ENCODE peak calls at places on chromosomes 13 and 19, in six cellular contexts. One of them, this sample, is unnamed.

GRCh38 chr13:24493356-24493755 is 19.2 kb downstream of the PARP4 start:
- DNase-seq in spleen: no peak
- DNase-seq in IMR-90: no peak
- DNase-seq in breast epithelium: no peak
- DNase-seq in suprapubic skin: no peak
- DNase-seq in heart left ventricle: no peak
- DNase-seq in this sample: no peak

GRCh38 chr13:29482504-29482903 is 113.0 kb downstream of the SLC7A1 start:
- DNase-seq in spleen: no peak
- DNase-seq in IMR-90: no peak
- DNase-seq in breast epithelium: no peak
- DNase-seq in suprapubic skin: no peak
- DNase-seq in heart left ventricle: no peak
- DNase-seq in this sample: no peak

GRCh38 chr19:2495130-2495641 is 19.3 kb downstream of the GADD45B start:
- DNase-seq in spleen: peak
- DNase-seq in IMR-90: peak
- DNase-seq in breast epithelium: peak
- DNase-seq in suprapubic skin: peak
- DNase-seq in heart left ventricle: peak
- DNase-seq in this sample: peak

GRCh38 chr13:76470991-76471390 is 415.2 kb downstream of the KCTD12 start:
- DNase-seq in spleen: no peak
- DNase-seq in IMR-90: no peak
- DNase-seq in breast epithelium: no peak
- DNase-seq in suprapubic skin: no peak
- DNase-seq in heart left ventricle: no peak
- DNase-seq in this sample: no peak

GRCh38 chr19:50514346-50515167 is 844 bp upstream of the ASPDH start:
- DNase-seq in spleen: peak
- DNase-seq in IMR-90: no peak
- DNase-seq in breast epithelium: no peak
- DNase-seq in suprapubic skin: no peak
- DNase-seq in heart left ventricle: no peak
- DNase-seq in this sample: no peak

GRCh38 chr13:87676254-87677042 is 5.3 kb downstream of the SLITRK5 start:
- DNase-seq in spleen: no peak
- DNase-seq in IMR-90: no peak
- DNase-seq in breast epithelium: no peak
- DNase-seq in suprapubic skin: no peak
- DNase-seq in heart left ventricle: no peak
- DNase-seq in this sample: no peak

GRCh38 chr13:33270906-33271538 is 14.5 kb downstream of the STARD13 start:
- DNase-seq in spleen: no peak
- DNase-seq in IMR-90: peak
- DNase-seq in breast epithelium: no peak
- DNase-seq in suprapubic skin: no peak
- DNase-seq in heart left ventricle: no peak
- DNase-seq in this sample: no peak

GRCh38 chr19:611506-611869 is 21.8 kb downstream of the HCN2 start:
- DNase-seq in spleen: no peak
- DNase-seq in IMR-90: peak
- DNase-seq in breast epithelium: no peak
- DNase-seq in suprapubic skin: no peak
- DNase-seq in heart left ventricle: no peak
- DNase-seq in this sample: no peak

GRCh38 chr13:19117913-19118739 is 63.5 kb downstream of the TUBA3C start:
- DNase-seq in spleen: no peak
- DNase-seq in IMR-90: no peak
- DNase-seq in breast epithelium: no peak
- DNase-seq in suprapubic skin: no peak
- DNase-seq in heart left ventricle: no peak
- DNase-seq in this sample: no peak

GRCh38 chr13:106096661-106097092 is 438.8 kb downstream of the EFNB2 start:
- DNase-seq in spleen: no peak
- DNase-seq in IMR-90: no peak
- DNase-seq in breast epithelium: no peak
- DNase-seq in suprapubic skin: no peak
- DNase-seq in heart left ventricle: no peak
- DNase-seq in this sample: no peak

GRCh38 chr13:30908416-30908980 is 2.4 kb downstream of the MEDAG start:
- DNase-seq in spleen: no peak
- DNase-seq in IMR-90: peak
- DNase-seq in breast epithelium: no peak
- DNase-seq in suprapubic skin: no peak
- DNase-seq in heart left ventricle: peak
- DNase-seq in this sample: no peak

GRCh38 chr19:35330475-35330874 is 1.5 kb downstream of the CD22 start:
- DNase-seq in spleen: peak
- DNase-seq in IMR-90: no peak
- DNase-seq in breast epithelium: no peak
- DNase-seq in suprapubic skin: no peak
- DNase-seq in heart left ventricle: no peak
- DNase-seq in this sample: no peak

GRCh38 chr19:35329323-35329722 is 336 bp downstream of the CD22 start:
- DNase-seq in spleen: no peak
- DNase-seq in IMR-90: no peak
- DNase-seq in breast epithelium: no peak
- DNase-seq in suprapubic skin: no peak
- DNase-seq in heart left ventricle: no peak
- DNase-seq in this sample: no peak

GRCh38 chr19:35327642-35328041 is 1.3 kb upstream of the CD22 start:
- DNase-seq in spleen: no peak
- DNase-seq in IMR-90: no peak
- DNase-seq in breast epithelium: no peak
- DNase-seq in suprapubic skin: no peak
- DNase-seq in heart left ventricle: no peak
- DNase-seq in this sample: no peak

GRCh38 chr19:35331551-35332214 is 2.7 kb downstream of the CD22 start:
- DNase-seq in spleen: no peak
- DNase-seq in IMR-90: no peak
- DNase-seq in breast epithelium: no peak
- DNase-seq in suprapubic skin: no peak
- DNase-seq in heart left ventricle: no peak
- DNase-seq in this sample: no peak

DNA sequence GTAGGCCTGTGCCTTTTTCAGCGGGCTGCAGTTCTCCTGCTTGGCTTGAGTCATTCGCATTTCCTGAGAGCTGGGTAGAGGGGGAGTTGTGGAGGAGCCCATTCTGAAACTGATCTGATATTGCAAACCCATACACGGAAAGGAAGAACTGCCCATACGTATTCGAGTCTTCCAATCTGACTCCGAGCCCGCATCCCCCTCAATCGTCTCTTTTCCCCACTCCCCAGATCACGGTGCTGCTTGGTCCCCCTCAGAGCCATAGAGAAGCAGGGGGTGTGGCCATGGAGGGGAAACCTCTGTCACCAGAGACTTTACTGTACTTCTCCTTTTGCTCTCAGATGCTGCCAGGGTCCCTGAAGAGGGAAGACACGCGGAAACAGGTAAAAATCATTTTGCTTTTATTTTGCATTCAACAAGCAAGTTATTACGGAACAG is at the start of gene CD22:
- DNase-seq in spleen: peak
- DNase-seq in IMR-90: no peak
- DNase-seq in breast epithelium: no peak
- DNase-seq in suprapubic skin: no peak
- DNase-seq in heart left ventricle: no peak
- DNase-seq in this sample: no peak
- TF ChIP-seq POLR2A in spleen: peak
- TF ChIP-seq POLR2A in IMR-90: no peak
- TF ChIP-seq POLR2A in breast epithelium: no peak
- TF ChIP-seq POLR2A in suprapubic skin: no peak
- TF ChIP-seq POLR2A in heart left ventricle: no peak
- TF ChIP-seq POLR2A in this sample: no peak

GRCh38 chr13:51912091-51912490 is 50.3 kb downstream of the CCDC70 start:
- DNase-seq in spleen: no peak
- DNase-seq in IMR-90: no peak
- DNase-seq in breast epithelium: no peak
- DNase-seq in suprapubic skin: no peak
- DNase-seq in heart left ventricle: no peak
- DNase-seq in this sample: no peak

GRCh38 chr13:51907040-51907732 is 45.4 kb downstream of the CCDC70 start:
- DNase-seq in spleen: no peak
- DNase-seq in IMR-90: no peak
- DNase-seq in breast epithelium: no peak
- DNase-seq in suprapubic skin: no peak
- DNase-seq in heart left ventricle: no peak
- DNase-seq in this sample: no peak

GRCh38 chr13:51913421-51914136 is 51.8 kb downstream of the CCDC70 start:
- DNase-seq in spleen: no peak
- DNase-seq in IMR-90: no peak
- DNase-seq in breast epithelium: no peak
- DNase-seq in suprapubic skin: no peak
- DNase-seq in heart left ventricle: no peak
- DNase-seq in this sample: no peak

GRCh38 chr13:51912511-51913225 is 50.9 kb downstream of the CCDC70 start:
- DNase-seq in spleen: no peak
- DNase-seq in IMR-90: no peak
- DNase-seq in breast epithelium: no peak
- DNase-seq in suprapubic skin: no peak
- DNase-seq in heart left ventricle: no peak
- DNase-seq in this sample: no peak

GRCh38 chr13:51910508-51910907 is 48.7 kb downstream of the CCDC70 start:
- DNase-seq in spleen: no peak
- DNase-seq in IMR-90: no peak
- DNase-seq in breast epithelium: no peak
- DNase-seq in suprapubic skin: no peak
- DNase-seq in heart left ventricle: no peak
- DNase-seq in this sample: no peak
- TF ChIP-seq POLR2A in spleen: no peak
- TF ChIP-seq POLR2A in IMR-90: no peak
- TF ChIP-seq POLR2A in breast epithelium: no peak
- TF ChIP-seq POLR2A in suprapubic skin: no peak
- TF ChIP-seq POLR2A in heart left ventricle: no peak
- TF ChIP-seq POLR2A in this sample: no peak

DNA sequence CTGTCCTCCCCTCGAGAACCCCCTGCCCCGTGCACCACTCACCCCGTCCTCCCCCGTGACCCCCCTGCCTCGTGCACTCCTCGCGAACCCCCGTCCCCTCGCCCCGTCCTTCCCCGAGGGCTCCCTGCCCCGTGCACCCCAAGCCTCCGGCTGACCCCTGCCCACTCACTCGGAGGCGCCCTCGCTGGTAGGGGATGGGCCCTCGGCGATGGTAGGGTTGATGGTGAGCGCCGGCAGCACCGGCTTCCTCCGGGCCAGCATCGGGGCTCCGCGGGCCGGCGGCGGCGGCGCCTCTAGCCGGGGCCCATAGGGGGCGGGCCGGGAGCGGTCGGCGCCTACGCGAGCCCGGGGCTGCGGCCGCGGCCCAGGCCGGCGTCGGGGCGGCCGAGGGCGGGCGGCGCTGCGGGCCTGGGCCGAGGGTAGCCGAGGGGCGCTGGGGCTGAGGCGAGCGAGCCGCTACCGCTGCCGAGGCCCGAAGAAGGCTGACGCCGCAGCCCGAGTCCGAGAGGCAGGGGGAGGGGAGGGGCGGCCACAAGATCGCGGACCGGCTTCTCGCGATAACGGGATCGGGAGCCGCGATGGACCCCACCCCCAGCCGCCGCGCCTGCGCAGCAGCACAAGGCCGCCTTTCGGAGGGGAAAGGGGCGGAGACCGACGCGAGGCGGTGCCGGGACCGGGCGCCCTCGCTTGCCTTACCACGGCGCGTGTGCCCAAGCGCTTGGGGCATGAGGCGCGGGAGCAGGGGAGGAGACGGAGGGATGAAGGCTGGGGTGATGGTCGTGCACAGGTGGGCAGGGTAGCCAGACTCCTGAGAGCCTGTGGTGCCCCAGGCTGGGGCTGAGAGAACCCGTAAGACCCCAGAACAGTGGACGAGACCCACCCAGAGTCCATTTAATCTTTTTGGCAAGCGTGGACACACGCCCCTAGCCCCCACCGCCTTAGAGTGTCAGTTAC is at the start of gene MAP2K2:
- DNase-seq in spleen: peak
- DNase-seq in IMR-90: peak
- DNase-seq in breast epithelium: peak
- DNase-seq in suprapubic skin: peak
- DNase-seq in heart left ventricle: peak
- DNase-seq in this sample: peak
- TF ChIP-seq POLR2A in spleen: peak
- TF ChIP-seq POLR2A in IMR-90: peak
- TF ChIP-seq POLR2A in breast epithelium: peak
- TF ChIP-seq POLR2A in suprapubic skin: no peak
- TF ChIP-seq POLR2A in heart left ventricle: no peak
- TF ChIP-seq POLR2A in this sample: peak

DNA sequence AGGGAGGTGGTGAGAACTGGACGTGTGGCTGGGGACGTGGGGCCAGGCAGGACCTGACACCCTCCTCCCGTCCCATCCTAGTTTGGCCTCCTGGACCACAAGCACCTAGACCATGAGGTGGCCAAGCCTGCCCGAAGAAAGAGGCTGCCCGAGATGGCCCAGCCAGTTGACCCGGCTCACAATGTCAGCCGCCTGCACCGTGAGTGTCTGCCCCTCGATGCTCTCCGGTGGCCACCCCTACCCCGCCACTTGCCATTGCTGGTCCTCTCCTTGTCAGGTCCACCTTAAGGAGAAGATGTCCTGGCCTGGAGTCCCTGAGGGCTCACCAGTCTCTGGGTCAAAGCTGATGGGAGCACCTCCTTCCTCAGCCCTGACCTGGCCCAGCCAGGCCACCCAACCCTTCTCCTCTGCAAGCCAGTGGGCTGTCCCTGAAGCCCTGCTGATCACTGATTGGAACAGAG is 2.2 kb downstream of the ANGPTL4 start:
- DNase-seq in spleen: peak
- DNase-seq in IMR-90: no peak
- DNase-seq in breast epithelium: no peak
- DNase-seq in suprapubic skin: no peak
- DNase-seq in heart left ventricle: no peak
- DNase-seq in this sample: no peak
- TF ChIP-seq POLR2A in spleen: no peak
- TF ChIP-seq POLR2A in IMR-90: peak
- TF ChIP-seq POLR2A in breast epithelium: no peak
- TF ChIP-seq POLR2A in suprapubic skin: no peak
- TF ChIP-seq POLR2A in heart left ventricle: no peak
- TF ChIP-seq POLR2A in this sample: no peak

GRCh38 chr13:98565726-98566577 is 11.0 kb downstream of the STK24 start:
- DNase-seq in spleen: peak
- DNase-seq in IMR-90: no peak
- DNase-seq in breast epithelium: no peak
- DNase-seq in suprapubic skin: no peak
- DNase-seq in heart left ventricle: peak
- DNase-seq in this sample: no peak
- TF ChIP-seq POLR2A in spleen: no peak
- TF ChIP-seq POLR2A in IMR-90: no peak
- TF ChIP-seq POLR2A in breast epithelium: no peak
- TF ChIP-seq POLR2A in suprapubic skin: no peak
- TF ChIP-seq POLR2A in heart left ventricle: no peak
- TF ChIP-seq POLR2A in this sample: no peak